ENCODE peak calls at places on chromosomes 2 and 18, in seven cellular contexts. R is NCI-H1417; C is stimulated activated CD8-positive, alpha-beta memory T cell treated with anti-CD3 and anti-CD28 coated beads, Interleukin-15, amount 100 ng/mL, for 4 hours; H is left ventricle myocardium inferior; N is foreskin keratinocyte; X is activated T-helper 1 cell treated with anti-CD3 and anti-CD28 coated beads, Interleukin-2, amount 50 U/mL, for 16 hours; Y is NCI-H146. S is an unnamed sample.

GRCh38 chr2:75237296-75237695 is 38.0 kb upstream of the TACR1 start:
- DNase-seq in R (no peak), C (no peak), H (no peak), N (no peak), X (no peak), Y (no peak), S (no peak)

GRCh38 chr18:62033756-62034155 is 140.9 kb upstream of the RNF152 start:
- DNase-seq in R (no peak), C (no peak), H (no peak), N (no peak), X (no peak), Y (no peak), S (no peak)

GRCh38 chr2:158300394-158300793 is 156.2 kb downstream of the CCDC148 start:
- DNase-seq in R (no peak), C (no peak), H (no peak), N (no peak), X (no peak), Y (no peak), S (no peak)

GRCh38 chr2:71453404-71454220 is at the start of gene DYSF:
- DNase-seq in R (no peak), C (no peak), H (peak; percentile 71), N (peak; percentile 54), X (no peak), Y (peak; percentile 75), S (peak; percentile 85)

GRCh38 chr2:159476329-159476728 is 140.0 kb downstream of the BAZ2B start:
- DNase-seq in R (no peak), C (no peak), H (no peak), N (no peak), X (no peak), Y (no peak), S (no peak)

GRCh38 chr2:38170098-38170497 is 94.1 kb upstream of the CYP1B1 start:
- DNase-seq in R (no peak), C (no peak), H (no peak), N (no peak), X (no peak), Y (no peak), S (no peak)

GRCh38 chr2:214503568-214503967 is 92.7 kb downstream of the VWC2L start:
- DNase-seq in R (no peak), C (no peak), H (no peak), N (no peak), X (no peak), Y (no peak), S (no peak)

GRCh38 chr2:193627187-193627917 is 1432.6 kb upstream of the TMEFF2 start:
- DNase-seq in R (no peak), C (no peak), H (no peak), N (peak; percentile 14), X (no peak), Y (no peak), S (no peak)

GRCh38 chr2:33588246-33588645 is 10.9 kb downstream of the FAM98A start:
- DNase-seq in R (no peak), C (no peak), H (no peak), N (no peak), X (no peak), Y (no peak), S (no peak)

GRCh38 chr2:43266692-43267091 is 40.3 kb upstream of the ZFP36L2 start:
- DNase-seq in R (no peak), C (no peak), H (peak; percentile 67), N (no peak), X (no peak), Y (no peak), S (peak; percentile 82)

GRCh38 chr18:11666831-11667230 is 22.2 kb upstream of the GNAL start:
- DNase-seq in R (no peak), C (no peak), H (no peak), N (no peak), X (no peak), Y (no peak), S (no peak)

GRCh38 chr18:77086034-77086433 is 46.5 kb downstream of the MBP start:
- DNase-seq in R (no peak), C (no peak), H (no peak), N (peak; percentile 96), X (no peak), Y (no peak), S (no peak)

GRCh38 chr18:49550621-49551020 is 11.2 kb upstream of the LIPG start:
- DNase-seq in R (no peak), C (no peak), H (no peak), N (no peak), X (no peak), Y (no peak), S (no peak)

GRCh38 chr2:65198737-65199136 is 28.9 kb upstream of the ACTR2 start:
- DNase-seq in R (no peak), C (no peak), H (peak; percentile 44), N (no peak), X (no peak), Y (no peak), S (peak; percentile 46)

GRCh38 chr2:218017211-218018053 is 14.6 kb upstream of the TNS1 start:
- DNase-seq in R (no peak), C (no peak), H (peak; percentile 53), N (no peak), X (no peak), Y (no peak), S (peak; percentile 70)

GRCh38 chr2:24077535-24077877 is 1.4 kb upstream of the SF3B6 start:
- DNase-seq in R (no peak), C (no peak), H (no peak), N (peak; percentile 48), X (no peak), Y (no peak), S (no peak)

GRCh38 chr2:11220445-11220844 is 65.2 kb downstream of the SLC66A3 start:
- DNase-seq in R (no peak), C (no peak), H (no peak), N (no peak), X (no peak), Y (no peak), S (no peak)

GRCh38 chr2:170013802-170014551 is 164.0 kb upstream of the MYO3B start:
- DNase-seq in R (no peak), C (no peak), H (no peak), N (no peak), X (no peak), Y (peak; percentile 4), S (no peak)

GRCh38 chr2:40281021-40281940 is 170.6 kb downstream of the SLC8A1 start:
- DNase-seq in R (peak; percentile 18), C (no peak), H (no peak), N (peak; percentile 95), X (no peak), Y (no peak), S (no peak)

GRCh38 chr18:48827321-48828200 is 123.2 kb downstream of the SMAD7 start:
- DNase-seq in R (peak; percentile 23), C (no peak), H (no peak), N (no peak), X (no peak), Y (peak; percentile 71), S (no peak)

GRCh38 chr18:29586210-29586609 is 1409.3 kb upstream of the CDH2 start:
- DNase-seq in R (no peak), C (no peak), H (no peak), N (no peak), X (no peak), Y (no peak), S (no peak)

GRCh38 chr18:955379-956066 is 50.9 kb downstream of the ADCYAP1 start:
- DNase-seq in R (no peak), C (no peak), H (no peak), N (no peak), X (no peak), Y (no peak), S (no peak)

GRCh38 chr2:20175267-20175666 is 49.7 kb downstream of the SDC1 start:
- DNase-seq in R (no peak), C (no peak), H (no peak), N (no peak), X (no peak), Y (no peak), S (no peak)

GRCh38 chr2:107591541-107591940 is 235.2 kb upstream of the RGPD4 start:
- DNase-seq in R (no peak), C (no peak), H (no peak), N (peak; percentile 24), X (no peak), Y (no peak), S (no peak)

GRCh38 chr2:181104512-181105121 is 124.2 kb downstream of the UBE2E3 start:
- DNase-seq in R (peak; percentile 49), C (no peak), H (no peak), N (peak; percentile 49), X (no peak), Y (peak; percentile 29), S (no peak)

GRCh38 chr2:29940706-29941105 is 19.3 kb upstream of the ALK start:
- DNase-seq in R (no peak), C (no peak), H (peak; percentile 32), N (no peak), X (no peak), Y (no peak), S (peak; percentile 53)

GRCh38 chr2:120299024-120299423 is 46.4 kb downstream of the RALB start:
- DNase-seq in R (no peak), C (no peak), H (no peak), N (no peak), X (no peak), Y (no peak), S (no peak)

GRCh38 chr18:53795610-53796009 is 428.9 kb downstream of the MBD2 start:
- DNase-seq in R (no peak), C (no peak), H (no peak), N (no peak), X (no peak), Y (no peak), S (no peak)

GRCh38 chr2:148244593-148245292 is 223.9 kb downstream of the MBD5 start:
- DNase-seq in R (no peak), C (no peak), H (no peak), N (peak; percentile 42), X (no peak), Y (no peak), S (no peak)

GRCh38 chr2:16401761-16402300 is 263.8 kb downstream of the CYRIA start:
- DNase-seq in R (no peak), C (no peak), H (no peak), N (no peak), X (no peak), Y (no peak), S (no peak)

GRCh38 chr18:59056706-59057492 is 82.8 kb upstream of the SEC11C start:
- DNase-seq in R (peak; percentile 55), C (no peak), H (peak; percentile 59), N (peak; percentile 54), X (no peak), Y (peak; percentile 60), S (peak; percentile 62)

GRCh38 chr2:102591646-102592045 is 27.7 kb upstream of the SLC9A2 start:
- DNase-seq in R (no peak), C (no peak), H (no peak), N (no peak), X (no peak), Y (no peak), S (no peak)

GRCh38 chr2:64327510-64328414 is 126.2 kb upstream of the LGALSL start:
- DNase-seq in R (peak; percentile 24), C (no peak), H (peak; percentile 43), N (no peak), X (peak; percentile 13), Y (peak; percentile 59), S (peak; percentile 67)

GRCh38 chr18:55489742-55490055 is 98.3 kb downstream of the TCF4 start:
- DNase-seq in R (peak; percentile 44), C (no peak), H (no peak), N (no peak), X (no peak), Y (peak; percentile 95), S (no peak)

GRCh38 chr2:218788529-218789237 is 6.7 kb downstream of the CYP27A1 start:
- DNase-seq in R (no peak), C (no peak), H (no peak), N (peak; percentile 12), X (no peak), Y (no peak), S (no peak)

S was measured in Right ventricle myocardium superior.